ENCODE peak calls at places on chromosomes 3 and 15, in eight cellular contexts. A, H, S, J, P, Z, K and U are unnamed samples.

GRCh38 chr3:4794331-4794730 is 184.9 kb upstream of the BHLHE40 start:
- DNase-seq in P (no peak), A (no peak), K (no peak), Z (no peak), S (no peak), J (no peak), H (no peak), U (no peak)

GRCh38 chr15:98428253-98428989 is 219.9 kb upstream of the IGF1R start:
- DNase-seq in S (peak; percentile 83), Z (no peak), A (no peak), J (peak; percentile 77), H (peak; percentile 84), K (peak; percentile 78), P (peak; percentile 61), U (peak; percentile 95)

GRCh38 chr3:172181936-172182708 is 142.7 kb downstream of the FNDC3B start:
- DNase-seq in J (no peak), K (peak; percentile 44), Z (no peak), S (no peak), A (no peak), P (no peak), H (no peak), U (no peak)

GRCh38 chr3:29381595-29381994 is 100.7 kb downstream of the RBMS3 start:
- DNase-seq in S (no peak), P (no peak), Z (no peak), K (no peak), J (no peak), A (no peak), H (no peak), U (no peak)

GRCh38 chr15:51450001-51450400 is 108.5 kb downstream of the GLDN start:
- DNase-seq in A (no peak), H (no peak), Z (no peak), S (no peak), P (no peak), K (no peak), J (no peak), U (no peak)

GRCh38 chr3:39977058-39977794 is 167.8 kb downstream of the MYRIP start:
- DNase-seq in K (no peak), H (no peak), Z (no peak), J (no peak), A (no peak), P (no peak), S (no peak), U (no peak)

GRCh38 chr3:189787622-189788021 is 156.4 kb downstream of the TP63 start:
- DNase-seq in K (no peak), J (no peak), Z (no peak), S (no peak), H (no peak), A (no peak), P (no peak), U (no peak)

GRCh38 chr15:64501396-64501716 is 41.0 kb downstream of the ZNF609 start:
- DNase-seq in H (no peak), J (no peak), Z (no peak), K (no peak), P (no peak), S (no peak), A (no peak), U (no peak)

GRCh38 chr3:185420762-185421161 is 57.8 kb downstream of the MAP3K13 start:
- DNase-seq in A (no peak), P (no peak), J (no peak), H (no peak), S (no peak), Z (no peak), K (peak; percentile 7), U (no peak)

GRCh38 chr15:34644061-34644460 is 60.6 kb upstream of the GOLGA8B start:
- DNase-seq in H (no peak), P (no peak), A (no peak), S (no peak), J (no peak), Z (no peak), K (no peak), U (no peak)

GRCh38 chr3:133905376-133905775 is 9.7 kb upstream of the RAB6B start:
- DNase-seq in K (no peak), J (no peak), P (no peak), A (no peak), S (no peak), H (no peak), Z (no peak), U (no peak)

GRCh38 chr3:122101646-122102045 is 46.5 kb downstream of the CD86 start:
- DNase-seq in H (peak; percentile 82), J (no peak), Z (no peak), A (peak; percentile 77), K (peak; percentile 18), P (no peak), S (no peak), U (no peak)

GRCh38 chr15:57461541-57461940 is 85.2 kb downstream of the CGNL1 start:
- DNase-seq in H (no peak), Z (no peak), J (no peak), A (no peak), S (no peak), P (no peak), K (no peak), U (no peak)

GRCh38 chr3:185988080-185988815 is 50.4 kb upstream of the TRA2B start:
- DNase-seq in P (no peak), K (no peak), S (no peak), J (no peak), Z (no peak), H (no peak), A (no peak), U (no peak)

GRCh38 chr15:70539912-70540520 is 223.3 kb downstream of the UACA start:
- DNase-seq in J (no peak), H (no peak), A (no peak), S (no peak), K (no peak), Z (no peak), P (no peak), U (no peak)

DNA sequence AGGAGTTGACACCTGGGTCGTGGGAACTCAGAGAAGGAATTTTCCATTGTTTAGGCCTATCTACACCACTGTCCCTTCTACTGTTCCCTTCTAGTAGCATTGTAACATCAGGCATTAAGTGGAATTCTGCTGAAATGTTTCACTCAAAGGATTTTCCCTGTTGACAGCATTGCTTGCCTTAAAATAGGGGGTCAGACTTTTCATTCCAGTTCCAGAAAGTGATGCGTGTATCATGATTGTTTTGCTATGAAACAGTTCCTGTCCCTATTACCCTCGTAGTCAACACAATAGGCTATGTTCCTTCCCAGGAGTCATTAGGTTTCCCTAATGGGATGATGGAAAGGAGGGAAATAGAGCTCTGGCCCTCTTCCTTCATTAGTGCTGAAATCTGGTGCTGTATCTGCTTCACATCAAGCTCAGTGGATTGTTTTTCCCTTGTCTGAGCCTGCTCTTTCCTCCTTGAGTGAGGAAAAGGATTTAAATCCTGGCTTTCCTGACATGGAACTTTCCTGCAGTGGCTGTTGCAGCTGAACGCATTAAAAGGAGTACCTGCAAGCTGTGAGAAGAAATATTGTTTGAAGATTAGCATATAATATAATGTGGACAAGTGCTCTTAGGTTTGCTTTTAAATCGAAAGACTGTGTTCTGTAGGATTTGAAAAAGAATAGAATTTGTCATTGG is 195.9 kb downstream of the KLHL25 start:
- DNase-seq in S (no peak), P (no peak), A (no peak), K (no peak), J (no peak), H (no peak), Z (no peak), U (no peak)
- H3K4me3 ChIP-seq in S (no peak overlapping the region), P (no peak overlapping the region), A (no peak overlapping the region), K (no peak overlapping the region), J (no peak overlapping the region), H (no peak overlapping the region), Z (no peak overlapping the region), U (no peak overlapping the region)

GRCh38 chr3:71310595-71311319 is 272.8 kb downstream of the FOXP1 start:
- DNase-seq in H (no peak), Z (no peak), S (no peak), J (no peak), K (no peak), P (peak; percentile 50), A (no peak), U (no peak)

GRCh38 chr3:71311320-71312046 is 272.0 kb downstream of the FOXP1 start:
- DNase-seq in J (no peak), A (no peak), Z (no peak), P (no peak), S (no peak), K (no peak), H (no peak), U (no peak)

GRCh38 chr3:71313844-71314243 is 269.7 kb downstream of the FOXP1 start:
- DNase-seq in S (no peak), H (no peak), K (no peak), Z (no peak), J (no peak), P (no peak), A (no peak), U (no peak)

GRCh38 chr3:71309886-71310285 is 273.6 kb downstream of the FOXP1 start:
- DNase-seq in H (no peak), K (no peak), S (no peak), P (no peak), A (no peak), Z (no peak), J (no peak), U (no peak)

GRCh38 chr3:71312461-71312860 is 271.1 kb downstream of the FOXP1 start:
- DNase-seq in S (no peak), J (no peak), A (no peak), Z (no peak), P (no peak), K (no peak), H (no peak), U (no peak)
- H3K27ac ChIP-seq in S (no peak overlapping the region), J (no peak overlapping the region), A (no peak overlapping the region), Z (no peak overlapping the region), P (no peak overlapping the region), K (no peak overlapping the region), H (no peak overlapping the region), U (no peak overlapping the region)

GRCh38 chr15:49279481-49280186 is 109.6 kb downstream of the GALK2 start:
- DNase-seq in P (no peak), A (no peak), H (no peak), J (no peak), S (no peak), K (no peak), Z (no peak), U (no peak)

GRCh38 chr15:49270541-49271421 is 100.7 kb downstream of the GALK2 start:
- DNase-seq in S (no peak), J (peak; percentile 66), K (peak; percentile 2), H (no peak), A (no peak), P (no peak), Z (no peak), U (no peak)

GRCh38 chr15:49273734-49274318 is 103.8 kb downstream of the GALK2 start:
- DNase-seq in H (no peak), P (no peak), K (no peak), J (no peak), Z (no peak), A (no peak), S (no peak), U (no peak)
- H3K4me3 ChIP-seq in H (no peak overlapping the region), P (no peak overlapping the region), K (no peak overlapping the region), J (no peak overlapping the region), Z (no peak overlapping the region), A (no peak overlapping the region), S (no peak overlapping the region), U (no peak overlapping the region)

DNA sequence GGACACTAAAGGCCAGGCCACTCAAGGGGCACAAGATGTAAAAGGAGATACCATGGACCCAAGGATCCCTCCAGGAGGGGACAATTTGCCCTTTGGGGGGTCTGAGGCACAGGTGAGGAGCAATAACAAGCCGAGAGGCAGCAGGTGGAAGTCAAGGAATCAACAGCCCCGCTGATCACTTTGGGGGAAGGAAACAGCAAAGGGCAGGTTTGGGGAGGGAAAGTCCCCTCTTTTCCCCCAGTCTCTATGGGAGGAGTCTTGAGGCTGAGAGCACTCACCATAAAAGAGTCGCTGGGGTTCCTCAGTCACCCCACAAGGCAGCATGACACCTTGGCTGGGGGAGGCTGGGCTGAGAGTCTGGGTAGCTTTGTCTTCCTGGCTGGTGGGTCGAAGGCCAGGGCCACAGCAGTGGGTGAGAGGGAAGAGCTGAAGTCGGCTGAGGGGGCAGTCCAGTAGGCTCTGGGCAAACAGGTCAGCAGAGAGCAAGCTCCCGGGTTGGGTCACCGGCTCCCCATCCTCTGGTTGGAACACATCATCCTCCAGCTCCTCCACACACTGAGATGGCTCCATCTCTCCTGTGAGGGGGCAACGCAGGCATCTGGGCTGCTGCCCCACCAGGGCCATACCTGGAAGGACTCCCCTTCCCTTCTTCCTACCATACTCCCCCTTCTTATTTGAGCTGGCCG is 3.0 kb downstream of the BMF start:
- DNase-seq in J (no peak), A (no peak), S (peak; percentile 52), Z (no peak), H (no peak), K (no peak), P (no peak), U (no peak)
- H3K27ac ChIP-seq in J (peak overlapping the region; percentile 78), A (peak overlapping the region; percentile 68), S (peak overlapping the region; percentile 87), Z (peak overlapping the region; percentile 84), H (peak overlapping the region; percentile 92), K (peak overlapping the region; percentile 61), P (peak overlapping the region; percentile 95), U (peak overlapping the region; percentile 85)